ENCODE peak calls at places on chromosomes 3 and 15, in five cellular contexts. K is GM13976, Z is HTR-8/SVneo, N is heart right ventricle, W is AG08395. A is an unnamed sample.

GRCh38 chr3:100796556-100796955 is 87.3 kb downstream of the TFG start:
- DNase-seq in K (peak), Z (no peak), N (no peak), W (peak), A (no peak)

GRCh38 chr3:138919304-138919703 is 27.6 kb downstream of the FOXL2 start:
- DNase-seq in K (no peak), Z (no peak), N (no peak), W (no peak), A (no peak)

GRCh38 chr15:90981681-90982080 is 12.7 kb downstream of the PRC1 start:
- DNase-seq in K (peak), Z (no peak), N (no peak), W (no peak), A (no peak)

GRCh38 chr3:157063926-157064325 is 96.0 kb downstream of the CCNL1 start:
- DNase-seq in K (no peak), Z (no peak), N (no peak), W (peak), A (no peak)

GRCh38 chr3:129575233-129575986 is 31.1 kb downstream of the PLXND1 start:
- DNase-seq in K (no peak), Z (no peak), N (no peak), W (no peak), A (no peak)

GRCh38 chr3:111668912-111669488 is 73.9 kb upstream of the ZBED2 start:
- DNase-seq in K (peak), Z (peak), N (no peak), W (peak), A (no peak)

GRCh38 chr3:78814893-78815562 is 952.8 kb downstream of the ROBO1 start:
- DNase-seq in K (no peak), Z (no peak), N (no peak), W (no peak), A (no peak)

GRCh38 chr3:38581774-38582173 is 67.7 kb downstream of the SCN5A start:
- DNase-seq in K (no peak), Z (no peak), N (no peak), W (no peak), A (no peak)

GRCh38 chr3:23004971-23005370 is 198.2 kb upstream of the UBE2E2 start:
- DNase-seq in K (no peak), Z (peak), N (no peak), W (peak), A (no peak)

GRCh38 chr3:149384911-149385321 is 7.5 kb upstream of the TM4SF1 start:
- DNase-seq in K (no peak), Z (no peak), N (no peak), W (peak), A (no peak)

GRCh38 chr15:89406756-89407650 is 72.4 kb upstream of the POLG start:
- DNase-seq in K (no peak), Z (no peak), N (no peak), W (no peak), A (no peak)

GRCh38 chr3:181567446-181568075 is 144.2 kb upstream of the SOX2 start:
- DNase-seq in K (no peak), Z (no peak), N (no peak), W (no peak), A (no peak)

GRCh38 chr15:39756806-39757522 is 25.7 kb downstream of the FSIP1 start:
- DNase-seq in K (no peak), Z (peak), N (no peak), W (peak), A (peak)

GRCh38 chr3:45985532-45986302 is 9.9 kb downstream of the FYCO1 start:
- DNase-seq in K (no peak), Z (no peak), N (peak), W (no peak), A (no peak)

GRCh38 chr15:77035999-77036471 is 34.9 kb downstream of the TSPAN3 start:
- DNase-seq in K (peak), Z (no peak), N (no peak), W (no peak), A (no peak)

GRCh38 chr3:12149029-12149428 is 9.7 kb downstream of the TIMP4 start:
- DNase-seq in K (no peak), Z (no peak), N (no peak), W (no peak), A (no peak)

GRCh38 chr3:119360046-119360445 is 65.9 kb downstream of the ARHGAP31 start:
- DNase-seq in K (no peak), Z (no peak), N (no peak), W (no peak), A (no peak)

GRCh38 chr3:55013145-55013544 is 85.3 kb upstream of the LRTM1 start:
- DNase-seq in K (no peak), Z (peak), N (no peak), W (peak), A (no peak)

GRCh38 chr15:40600956-40601355 is 6.9 kb downstream of the KNL1 start:
- DNase-seq in K (no peak), Z (no peak), N (no peak), W (no peak), A (no peak)

GRCh38 chr3:79297242-79297641 is 470.6 kb downstream of the ROBO1 start:
- DNase-seq in K (no peak), Z (peak), N (no peak), W (peak), A (no peak)

GRCh38 chr3:42670670-42671069 is 14.7 kb upstream of the KLHL40 start:
- DNase-seq in K (no peak), Z (no peak), N (no peak), W (no peak), A (no peak)

GRCh38 chr15:48897144-48897814 is 19.3 kb downstream of the EID1 start:
- DNase-seq in K (peak), Z (no peak), N (no peak), W (peak), A (no peak)

GRCh38 chr3:113058188-113058587 is 67.4 kb downstream of the GTPBP8 start:
- DNase-seq in K (no peak), Z (no peak), N (no peak), W (no peak), A (no peak)

GRCh38 chr3:105431171-105431570 is 64.5 kb downstream of the ALCAM start:
- DNase-seq in K (no peak), Z (no peak), N (no peak), W (no peak), A (no peak)

GRCh38 chr15:97235285-97235985 is 725.1 kb upstream of the ARRDC4 start:
- DNase-seq in K (peak), Z (peak), N (peak), W (peak), A (peak)

GRCh38 chr3:116263842-116264545 is 181.3 kb downstream of the LSAMP start:
- DNase-seq in K (no peak), Z (no peak), N (no peak), W (peak), A (no peak)

GRCh38 chr3:53938645-53939044 is 47.0 kb upstream of the SELENOK start:
- DNase-seq in K (peak), Z (peak), N (no peak), W (peak), A (no peak)

A was measured in pulmonary artery endothelial cell.